ENCODE peak calls at places on chromosomes 2 and 18, in eight cellular contexts. F, J, O, C, U, Q, D and P are unnamed samples.

GRCh38 chr18:48036641-48037421 is 106.4 kb upstream of the SMAD2 start:
- DNase-seq in F (no peak), J (no peak), O (no peak), C (no peak), U (no peak), Q (no peak), D (no peak), P (no peak)

GRCh38 chr18:70142021-70142420 is 63.5 kb downstream of the RTTN start:
- DNase-seq in F (no peak), J (no peak), O (no peak), C (no peak), U (no peak), Q (no peak), D (no peak), P (no peak)

GRCh38 chr2:109102588-109103233 is 26.3 kb upstream of the SH3RF3 start:
- DNase-seq in F (no peak), J (no peak), O (no peak), C (no peak), U (no peak), Q (no peak), D (no peak), P (no peak)

GRCh38 chr18:72863754-72864153 is 4.0 kb downstream of the NETO1 start:
- DNase-seq in F (no peak), J (no peak), O (no peak), C (no peak), U (no peak), Q (no peak), D (no peak), P (no peak)

GRCh38 chr2:215435809-215436704 is at the start of gene FN1:
- DNase-seq in F (peak; percentile 64), J (peak; percentile 96), O (peak; percentile 88), C (peak; percentile 83), U (peak; percentile 67), Q (no peak), D (peak; percentile 27), P (peak; percentile 95)

GRCh38 chr2:127953128-127953718 is 67.5 kb upstream of the AMMECR1L start:
- DNase-seq in F (no peak), J (no peak), O (no peak), C (no peak), U (no peak), Q (no peak), D (no peak), P (peak; percentile 38)

GRCh38 chr2:119469661-119470297 is 38.1 kb downstream of the TMEM37 start:
- DNase-seq in F (no peak), J (no peak), O (no peak), C (no peak), U (peak; percentile 30), Q (no peak), D (no peak), P (no peak)

GRCh38 chr2:109715302-109715937 is 78.7 kb upstream of the RGPD5 start:
- DNase-seq in F (no peak), J (no peak), O (peak; percentile 55), C (no peak), U (peak; percentile 9), Q (no peak), D (no peak), P (no peak)

GRCh38 chr2:60283633-60284032 is 269.8 kb downstream of the BCL11A start:
- DNase-seq in F (no peak), J (no peak), O (no peak), C (no peak), U (no peak), Q (no peak), D (no peak), P (no peak)

GRCh38 chr18:45402485-45403056 is 212.7 kb upstream of the SLC14A2 start:
- DNase-seq in F (no peak), J (no peak), O (peak; percentile 57), C (no peak), U (no peak), Q (no peak), D (no peak), P (no peak)